ENCODE peak calls at places on chromosome 1, in eight cellular contexts. C is AG09319, D is heart left ventricle, R is ascending aorta, F is HFF-Myc, K is mucosa of descending colon, H is AG04450, X is right atrium auricular region. B is an unnamed sample.

GRCh38 chr1:175178056-175178455 is 14.5 kb downstream of the KIAA0040 start:
- DNase-seq in X (no peak), R (no peak), D (no peak), F (no peak), K (no peak), C (no peak), H (no peak), B (no peak)

GRCh38 chr1:180909005-180909414 is 3.7 kb upstream of the KIAA1614 start:
- DNase-seq in X (no peak), K (no peak), R (no peak), D (no peak), F (no peak), H (no peak), C (no peak), B (no peak)

GRCh38 chr1:44842763-44843655 is at the start of gene PTCH2:
- DNase-seq in R (peak; percentile 82), C (peak; percentile 16), H (peak; percentile 20), X (no peak), K (peak; percentile 56), F (peak; percentile 12), D (peak; percentile 84), B (no peak)

GRCh38 chr1:218324226-218324580 is 20.9 kb upstream of the TGFB2 start:
- DNase-seq in D (no peak), R (no peak), X (no peak), K (no peak), C (no peak), F (no peak), H (no peak), B (no peak)

GRCh38 chr1:8547791-8548190 is 229.9 kb downstream of the SLC45A1 start:
- DNase-seq in H (no peak), K (no peak), D (no peak), R (no peak), F (no peak), C (no peak), X (no peak), B (no peak)

GRCh38 chr1:91730781-91731732 is 154.9 kb downstream of the TGFBR3 start:
- DNase-seq in X (no peak), C (no peak), D (peak; percentile 69), H (no peak), R (no peak), K (no peak), F (no peak), B (peak; percentile 79)

GRCh38 chr1:47713960-47714359 is 276.1 kb downstream of the FOXD2 start:
- DNase-seq in H (no peak), F (no peak), K (peak; percentile 0), D (no peak), C (no peak), R (peak; percentile 15), X (no peak), B (no peak)

GRCh38 chr1:208728815-208729214 is 484.6 kb upstream of the PLXNA2 start:
- DNase-seq in X (no peak), K (no peak), R (no peak), D (no peak), C (no peak), H (no peak), F (no peak), B (no peak)

GRCh38 chr1:99674665-99675064 is 28.8 kb downstream of the PALMD start:
- DNase-seq in R (no peak), C (no peak), F (no peak), X (no peak), D (no peak), H (no peak), K (no peak), B (no peak)

GRCh38 chr1:29234471-29234870 is 1.9 kb upstream of the PTPRU start:
- DNase-seq in D (no peak), X (no peak), K (no peak), R (no peak), H (no peak), F (no peak), C (no peak), B (no peak)

GRCh38 chr1:207218512-207219352 is 102.7 kb upstream of the CD55 start:
- DNase-seq in H (no peak), F (no peak), D (no peak), X (no peak), K (peak; percentile 19), C (no peak), R (peak; percentile 63), B (no peak)

GRCh38 chr1:44619261-44619900 is 54.9 kb downstream of the TMEM53 start:
- DNase-seq in D (no peak), R (no peak), X (no peak), F (peak; percentile 80), K (no peak), C (peak; percentile 70), H (no peak), B (no peak)

GRCh38 chr1:202200669-202201068 is 7.1 kb downstream of the LGR6 start:
- DNase-seq in X (no peak), F (no peak), H (no peak), K (no peak), D (peak; percentile 78), C (no peak), R (peak; percentile 87), B (no peak)

GRCh38 chr1:202198360-202198711 is 4.7 kb downstream of the LGR6 start:
- DNase-seq in R (no peak), X (no peak), K (no peak), C (no peak), H (no peak), D (no peak), F (no peak), B (no peak)

GRCh38 chr1:202199141-202199889 is 5.7 kb downstream of the LGR6 start:
- DNase-seq in D (no peak), C (no peak), R (no peak), H (no peak), F (no peak), K (peak; percentile 79), X (no peak), B (no peak)

GRCh38 chr1:202201266-202201665 is 7.7 kb downstream of the LGR6 start:
- DNase-seq in H (no peak), X (no peak), F (no peak), K (no peak), C (no peak), D (no peak), R (no peak), B (no peak)

DNA sequence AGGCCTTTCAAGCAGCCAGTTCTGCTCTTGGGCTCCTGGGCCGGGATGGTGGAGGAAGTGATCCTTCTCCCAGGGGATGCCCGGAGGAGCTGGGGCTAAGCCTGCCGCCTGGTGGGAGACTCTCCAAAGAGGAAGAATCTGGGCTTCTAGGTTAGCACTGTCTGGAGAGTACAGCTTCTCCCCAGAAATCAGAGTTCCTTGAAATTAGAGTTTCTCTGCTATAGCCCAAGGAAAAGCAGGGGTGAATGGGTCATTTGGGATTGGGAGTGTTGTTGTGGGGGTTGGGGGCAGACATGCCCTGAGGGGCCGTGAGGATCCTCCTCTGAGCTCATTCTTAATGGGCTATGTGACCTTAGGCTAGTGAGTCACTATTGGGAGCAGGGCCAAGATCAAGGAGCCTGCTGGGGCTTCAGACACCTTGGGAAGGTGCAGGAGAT is 6.5 kb downstream of the LGR6 start:
- DNase-seq in X (no peak), H (no peak), C (no peak), F (no peak), K (peak; percentile 69), D (no peak), R (peak; percentile 84), B (no peak)
- TF ChIP-seq CTCF in X (no peak), H (no peak), C (no peak), F (no peak), K (no peak), D (no peak), R (peak; percentile 15), B (no peak)

GRCh38 chr1:83900530-83900929 is 98.4 kb downstream of the TTLL7 start:
- DNase-seq in C (no peak), X (no peak), K (no peak), F (no peak), H (no peak), R (no peak), D (no peak), B (no peak)

GRCh38 chr1:83910461-83910860 is 88.5 kb downstream of the TTLL7 start:
- DNase-seq in X (no peak), R (no peak), K (no peak), H (no peak), C (no peak), D (no peak), F (no peak), B (no peak)

GRCh38 chr1:83909687-83910086 is 89.2 kb downstream of the TTLL7 start:
- DNase-seq in K (no peak), C (no peak), H (no peak), R (no peak), X (no peak), D (no peak), F (no peak), B (no peak)

GRCh38 chr1:83901547-83902155 is 97.3 kb downstream of the TTLL7 start:
- DNase-seq in K (peak; percentile 68), X (no peak), H (peak; percentile 43), D (no peak), F (peak; percentile 25), R (peak; percentile 63), C (peak; percentile 39), B (peak; percentile 16)

GRCh38 chr1:83905315-83905907 is 93.5 kb downstream of the TTLL7 start:
- DNase-seq in C (no peak), K (peak; percentile 44), H (no peak), X (no peak), D (no peak), F (no peak), R (no peak), B (no peak)
- TF ChIP-seq CTCF in C (peak; percentile 67), K (no peak), H (peak; percentile 75), X (peak; percentile 75), D (peak; percentile 76), F (peak; percentile 51), R (peak; percentile 57), B (peak; percentile 79)

GRCh38 chr1:223628858-223629257 is 36.6 kb downstream of the CAPN8 start:
- DNase-seq in X (no peak), R (no peak), D (no peak), F (no peak), H (no peak), K (no peak), C (no peak), B (no peak)

GRCh38 chr1:223622132-223622842 is 43.2 kb downstream of the CAPN8 start:
- DNase-seq in H (no peak), F (no peak), X (no peak), K (no peak), C (no peak), D (no peak), R (no peak), B (peak; percentile 83)

GRCh38 chr1:223631367-223631977 is 34.0 kb downstream of the CAPN8 start:
- DNase-seq in X (no peak), F (no peak), K (no peak), D (no peak), H (no peak), C (no peak), R (no peak), B (no peak)

DNA sequence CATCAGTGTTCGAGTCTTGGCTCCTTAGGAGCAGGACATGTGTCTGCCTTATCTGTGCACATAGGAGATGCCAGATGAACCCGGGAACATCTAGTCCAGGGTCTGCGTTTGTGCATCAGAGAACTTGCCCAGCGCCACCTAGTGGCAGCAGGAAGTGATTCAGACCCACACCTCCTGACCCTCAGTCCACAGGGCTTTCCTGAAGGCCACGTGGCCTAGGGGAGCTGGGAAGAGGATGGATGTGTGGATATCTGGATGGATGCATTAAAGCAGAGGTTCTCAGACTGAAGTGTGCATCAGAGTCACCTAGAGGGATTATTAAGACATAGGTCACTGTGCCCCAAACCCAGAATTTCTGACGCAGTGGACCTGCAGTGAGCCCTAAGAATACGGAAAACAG is 37.3 kb downstream of the CAPN8 start:
- DNase-seq in D (peak; percentile 38), K (peak; percentile 68), H (peak; percentile 4), F (peak; percentile 25), C (no peak), R (no peak), X (no peak), B (peak; percentile 54)
- TF ChIP-seq CTCF in D (peak; percentile 55), K (peak; percentile 40), H (peak; percentile 49), F (peak; percentile 77), C (peak; percentile 62), R (peak; percentile 20), X (peak; percentile 65), B (peak; percentile 58)

GRCh38 chr1:90246069-90246468 is 251.2 kb downstream of the ZNF326 start:
- DNase-seq in H (no peak), F (no peak), R (no peak), C (no peak), X (no peak), D (no peak), K (no peak), B (no peak)
- TF ChIP-seq CTCF in H (no peak), F (no peak), R (no peak), C (no peak), X (no peak), D (no peak), K (no peak), B (no peak)

B was measured in right lobe of liver.